ENCODE peak calls at places on chromosomes 4 and X, in seven cellular contexts. One of them, this sample, is unnamed.
A peak's percentile ranks its signal among the peaks of the same experiment; 100 is the strongest.

GRCh38 chr4:127732623-127733199 is 2.5 kb downstream of the SLC25A31 start:
- DNase-seq in HCT116: peak; percentile 41
- DNase-seq in left ventricle myocardium superior: no peak
- DNase-seq in T-helper 9 cell: no peak
- DNase-seq in tibial artery: no peak
- DNase-seq in dorsolateral prefrontal cortex: no peak
- DNase-seq in stimulated activated CD4-positive, alpha-beta T cell treated with anti-CD3 and anti-CD28 coated beads, Interleukin-2, amount 100 ng/mL, for 24 hours: no peak
- DNase-seq in this sample: no peak

GRCh38 chr4:26985836-26986235 is 125.2 kb downstream of the STIM2 start:
- DNase-seq in HCT116: no peak
- DNase-seq in left ventricle myocardium superior: no peak
- DNase-seq in T-helper 9 cell: no peak
- DNase-seq in tibial artery: no peak
- DNase-seq in dorsolateral prefrontal cortex: no peak
- DNase-seq in stimulated activated CD4-positive, alpha-beta T cell treated with anti-CD3 and anti-CD28 coated beads, Interleukin-2, amount 100 ng/mL, for 24 hours: no peak
- DNase-seq in this sample: peak; percentile 49

GRCh38 chrX:150303386-150304097 is 59.6 kb upstream of the MAMLD1 start:
- DNase-seq in HCT116: no peak
- DNase-seq in left ventricle myocardium superior: no peak
- DNase-seq in T-helper 9 cell: no peak
- DNase-seq in tibial artery: no peak
- DNase-seq in dorsolateral prefrontal cortex: no peak
- DNase-seq in stimulated activated CD4-positive, alpha-beta T cell treated with anti-CD3 and anti-CD28 coated beads, Interleukin-2, amount 100 ng/mL, for 24 hours: no peak
- DNase-seq in this sample: no peak

GRCh38 chr4:123416462-123416861 is 19.9 kb downstream of the SPRY1 start:
- DNase-seq in HCT116: no peak
- DNase-seq in left ventricle myocardium superior: no peak
- DNase-seq in T-helper 9 cell: no peak
- DNase-seq in tibial artery: no peak
- DNase-seq in dorsolateral prefrontal cortex: no peak
- DNase-seq in stimulated activated CD4-positive, alpha-beta T cell treated with anti-CD3 and anti-CD28 coated beads, Interleukin-2, amount 100 ng/mL, for 24 hours: no peak
- DNase-seq in this sample: no peak

GRCh38 chr4:131764730-131765129 is 1384.4 kb upstream of the PCDH10 start:
- DNase-seq in HCT116: no peak
- DNase-seq in left ventricle myocardium superior: no peak
- DNase-seq in T-helper 9 cell: no peak
- DNase-seq in tibial artery: no peak
- DNase-seq in dorsolateral prefrontal cortex: no peak
- DNase-seq in stimulated activated CD4-positive, alpha-beta T cell treated with anti-CD3 and anti-CD28 coated beads, Interleukin-2, amount 100 ng/mL, for 24 hours: no peak
- DNase-seq in this sample: no peak

GRCh38 chr4:174697164-174697563 is 131.9 kb downstream of the GLRA3 start:
- DNase-seq in HCT116: no peak
- DNase-seq in left ventricle myocardium superior: no peak
- DNase-seq in T-helper 9 cell: no peak
- DNase-seq in tibial artery: no peak
- DNase-seq in dorsolateral prefrontal cortex: no peak
- DNase-seq in stimulated activated CD4-positive, alpha-beta T cell treated with anti-CD3 and anti-CD28 coated beads, Interleukin-2, amount 100 ng/mL, for 24 hours: no peak
- DNase-seq in this sample: no peak

GRCh38 chr4:150911326-150911725 is 103.8 kb downstream of the LRBA start:
- DNase-seq in HCT116: no peak
- DNase-seq in left ventricle myocardium superior: no peak
- DNase-seq in T-helper 9 cell: no peak
- DNase-seq in tibial artery: no peak
- DNase-seq in dorsolateral prefrontal cortex: no peak
- DNase-seq in stimulated activated CD4-positive, alpha-beta T cell treated with anti-CD3 and anti-CD28 coated beads, Interleukin-2, amount 100 ng/mL, for 24 hours: no peak
- DNase-seq in this sample: no peak

GRCh38 chr4:17587094-17587822 is 10.3 kb downstream of the LAP3 start:
- DNase-seq in HCT116: no peak
- DNase-seq in left ventricle myocardium superior: no peak
- DNase-seq in T-helper 9 cell: no peak
- DNase-seq in tibial artery: no peak
- DNase-seq in dorsolateral prefrontal cortex: no peak
- DNase-seq in stimulated activated CD4-positive, alpha-beta T cell treated with anti-CD3 and anti-CD28 coated beads, Interleukin-2, amount 100 ng/mL, for 24 hours: no peak
- DNase-seq in this sample: no peak

GRCh38 chrX:15948318-15948660 is 93.7 kb upstream of the AP1S2 start:
- DNase-seq in HCT116: no peak
- DNase-seq in left ventricle myocardium superior: no peak
- DNase-seq in T-helper 9 cell: no peak
- DNase-seq in tibial artery: no peak
- DNase-seq in dorsolateral prefrontal cortex: no peak
- DNase-seq in stimulated activated CD4-positive, alpha-beta T cell treated with anti-CD3 and anti-CD28 coated beads, Interleukin-2, amount 100 ng/mL, for 24 hours: no peak
- DNase-seq in this sample: no peak

GRCh38 chr4:68129793-68130192 is at the start of gene TMPRSS11F:
- DNase-seq in HCT116: peak; percentile 34
- DNase-seq in left ventricle myocardium superior: no peak
- DNase-seq in T-helper 9 cell: no peak
- DNase-seq in tibial artery: no peak
- DNase-seq in dorsolateral prefrontal cortex: no peak
- DNase-seq in stimulated activated CD4-positive, alpha-beta T cell treated with anti-CD3 and anti-CD28 coated beads, Interleukin-2, amount 100 ng/mL, for 24 hours: no peak
- DNase-seq in this sample: no peak

This sample was measured in stimulated activated naive B cell treated with anti-CD40 and anti-IgM and Interleukin-4, amounts not matched to agents 10 μg/mL and 1 μg/mL and 100 μg/mL, for 72 hours.